ENCODE peak calls at places on chromosomes 13 and 19, in seven cellular contexts. H is renal cortical epithelial cell, N is ELR, K is WTC11, O is fibroblast of lung, L is T-helper 22 cell, T is osteoblast. W is an unnamed sample.

GRCh38 chr13:78401833-78402232 is 201.5 kb downstream of the POU4F1 start:
- DNase-seq in N (no peak), K (no peak), H (no peak), L (no peak), O (peak), T (no peak), W (no peak)

GRCh38 chr19:3115916-3116602 is 19.8 kb upstream of the GNA15 start:
- DNase-seq in K (peak), T (no peak), H (no peak), O (peak), L (no peak), N (peak), W (no peak)

GRCh38 chr13:99064624-99065249 is 86.9 kb upstream of the DOCK9 start:
- DNase-seq in L (no peak), T (no peak), O (no peak), K (no peak), H (peak), N (no peak), W (no peak)

GRCh38 chr19:49556412-49557398 is 23.7 kb downstream of the NOSIP start:
- DNase-seq in L (peak), H (no peak), O (peak), N (no peak), T (peak), K (peak), W (no peak)

GRCh38 chr13:99269627-99270252 is 11.6 kb upstream of the GPR18 start:
- DNase-seq in H (peak), T (peak), K (no peak), N (peak), O (peak), L (no peak), W (no peak)

GRCh38 chr19:3977242-3978143 is 6.6 kb upstream of the DAPK3 start:
- DNase-seq in H (no peak), T (peak), O (no peak), L (no peak), N (peak), K (no peak), W (no peak)

GRCh38 chr19:9903341-9903740 is 33.0 kb downstream of the OLFM2 start:
- DNase-seq in H (peak), K (no peak), O (no peak), T (no peak), N (no peak), L (no peak), W (no peak)

GRCh38 chr19:19597809-19598306 is 20.6 kb downstream of the PBX4 start:
- DNase-seq in L (peak), K (no peak), N (no peak), T (peak), O (no peak), H (no peak), W (no peak)

GRCh38 chr13:21934309-21934708 is 263.4 kb downstream of the FGF9 start:
- DNase-seq in N (no peak), O (no peak), H (no peak), T (no peak), L (no peak), K (no peak), W (no peak)

GRCh38 chr19:3801412-3802096 is 15.4 kb upstream of the MATK start:
- DNase-seq in K (peak), O (peak), N (no peak), T (peak), L (no peak), H (no peak), W (no peak)

GRCh38 chr13:24183741-24184182 is 23.2 kb downstream of the SPATA13 start:
- DNase-seq in N (no peak), O (no peak), T (no peak), H (peak), L (no peak), K (no peak), W (no peak)

GRCh38 chr13:50244355-50244912 is 229.2 kb downstream of the KCNRG start:
- DNase-seq in T (no peak), L (no peak), N (no peak), O (peak), H (peak), K (no peak), W (no peak)

GRCh38 chr13:106534844-106535551 is 464 bp downstream of the EFNB2 start:
- DNase-seq in L (no peak), H (no peak), O (peak), K (peak), T (peak), N (peak), W (no peak)

GRCh38 chr19:51070334-51070886 is 5.5 kb upstream of the KLK13 start:
- DNase-seq in L (no peak), T (no peak), H (no peak), K (no peak), N (no peak), O (no peak), W (no peak)

GRCh38 chr13:109610517-109610916 is 175.9 kb downstream of the IRS2 start:
- DNase-seq in N (peak), K (peak), H (no peak), O (no peak), T (no peak), L (no peak), W (no peak)

GRCh38 chr13:61162636-61163035 is 253.0 kb downstream of the PCDH20 start:
- DNase-seq in T (no peak), N (no peak), H (peak), L (no peak), O (peak), K (no peak), W (no peak)

W was measured in ascending aorta.